ENCODE peak calls at places on chromosomes 16 and 17, in five cellular contexts. One of them, this sample, is unnamed. For H3K4me1, the result is how much of the 10 kb centered on the place peaks cover.

GRCh38 chr17:29571883-29572681 is 3.6 kb downstream of the TP53I13 start:
- DNase-seq in left ventricle myocardium inferior: peak
- DNase-seq in A673: no peak
- DNase-seq in SJSA1: no peak
- DNase-seq in colonic mucosa: peak
- DNase-seq in this sample: no peak

GRCh38 chr16:11064202-11064540 is 119.8 kb downstream of the CLEC16A start:
- DNase-seq in left ventricle myocardium inferior: no peak
- DNase-seq in A673: no peak
- DNase-seq in SJSA1: no peak
- DNase-seq in colonic mucosa: no peak
- DNase-seq in this sample: no peak

GRCh38 chr17:1188812-1189211 is 9.0 kb upstream of the ABR start:
- DNase-seq in left ventricle myocardium inferior: peak
- DNase-seq in A673: no peak
- DNase-seq in SJSA1: no peak
- DNase-seq in colonic mucosa: peak
- DNase-seq in this sample: no peak

GRCh38 chr16:89811321-89811720 is 5.1 kb downstream of the FANCA start:
- DNase-seq in left ventricle myocardium inferior: no peak
- DNase-seq in A673: no peak
- DNase-seq in SJSA1: no peak
- DNase-seq in colonic mucosa: no peak
- DNase-seq in this sample: no peak

GRCh38 chr17:29021251-29021650 is 15.4 kb upstream of the SEZ6 start:
- DNase-seq in left ventricle myocardium inferior: no peak
- DNase-seq in A673: no peak
- DNase-seq in SJSA1: no peak
- DNase-seq in colonic mucosa: no peak
- DNase-seq in this sample: no peak

GRCh38 chr17:48997103-48997826 is at the start of gene IGF2BP1:
- DNase-seq in left ventricle myocardium inferior: no peak
- DNase-seq in A673: peak
- DNase-seq in SJSA1: peak
- DNase-seq in colonic mucosa: no peak
- DNase-seq in this sample: no peak

GRCh38 chr17:63356275-63356905 is 89.7 kb downstream of the CYB561 start:
- DNase-seq in left ventricle myocardium inferior: no peak
- DNase-seq in A673: peak
- DNase-seq in SJSA1: peak
- DNase-seq in colonic mucosa: no peak
- DNase-seq in this sample: peak

GRCh38 chr16:11240636-11241473 is 15.1 kb downstream of the SOCS1 start:
- DNase-seq in left ventricle myocardium inferior: peak
- DNase-seq in A673: no peak
- DNase-seq in SJSA1: no peak
- DNase-seq in colonic mucosa: no peak
- DNase-seq in this sample: no peak

GRCh38 chr17:58043221-58044181 is 36.5 kb upstream of the SRSF1 start:
- DNase-seq in left ventricle myocardium inferior: no peak
- DNase-seq in A673: no peak
- DNase-seq in SJSA1: no peak
- DNase-seq in colonic mucosa: no peak
- DNase-seq in this sample: no peak

GRCh38 chr17:44906987-44907681 is 7.9 kb upstream of the EFTUD2 start:
- DNase-seq in left ventricle myocardium inferior: no peak
- DNase-seq in A673: no peak
- DNase-seq in SJSA1: no peak
- DNase-seq in colonic mucosa: no peak
- DNase-seq in this sample: no peak

GRCh38 chr17:32495347-32496253 is 8.8 kb downstream of the CDK5R1 start:
- DNase-seq in left ventricle myocardium inferior: no peak
- DNase-seq in A673: no peak
- DNase-seq in SJSA1: no peak
- DNase-seq in colonic mucosa: no peak
- DNase-seq in this sample: no peak

GRCh38 chr17:71237903-71238538 is 882.8 kb upstream of the SOX9 start:
- DNase-seq in left ventricle myocardium inferior: no peak
- DNase-seq in A673: peak
- DNase-seq in SJSA1: no peak
- DNase-seq in colonic mucosa: no peak
- DNase-seq in this sample: peak

GRCh38 chr16:83887564-83887963 is 11.4 kb upstream of the MLYCD start:
- DNase-seq in left ventricle myocardium inferior: no peak
- DNase-seq in A673: no peak
- DNase-seq in SJSA1: no peak
- DNase-seq in colonic mucosa: no peak
- DNase-seq in this sample: no peak

GRCh38 chr16:88880226-88881051 is 14.0 kb upstream of the PABPN1L start:
- DNase-seq in left ventricle myocardium inferior: no peak
- DNase-seq in A673: no peak
- DNase-seq in SJSA1: no peak
- DNase-seq in colonic mucosa: no peak
- DNase-seq in this sample: no peak

GRCh38 chr17:5000237-5000639 is 2.5 kb downstream of the KIF1C start:
- DNase-seq in left ventricle myocardium inferior: peak
- DNase-seq in A673: no peak
- DNase-seq in SJSA1: no peak
- DNase-seq in colonic mucosa: peak
- DNase-seq in this sample: no peak

GRCh38 chr16:14307059-14307531 is 236.0 kb downstream of the MRTFB start:
- DNase-seq in left ventricle myocardium inferior: no peak
- DNase-seq in A673: no peak
- DNase-seq in SJSA1: no peak
- DNase-seq in colonic mucosa: no peak
- DNase-seq in this sample: no peak

GRCh38 chr16:10558746-10559641 is 21.4 kb downstream of the EMP2 start:
- DNase-seq in left ventricle myocardium inferior: peak
- DNase-seq in A673: no peak
- DNase-seq in SJSA1: peak
- DNase-seq in colonic mucosa: peak
- DNase-seq in this sample: no peak

GRCh38 chr17:56020369-56020768 is 132.9 kb upstream of the ANKFN1 start:
- DNase-seq in left ventricle myocardium inferior: no peak
- DNase-seq in A673: no peak
- DNase-seq in SJSA1: no peak
- DNase-seq in colonic mucosa: no peak
- DNase-seq in this sample: no peak

GRCh38 chr17:45230787-45231480 is 9.2 kb downstream of the FMNL1 start:
- DNase-seq in left ventricle myocardium inferior: peak
- DNase-seq in A673: no peak
- DNase-seq in SJSA1: no peak
- DNase-seq in colonic mucosa: no peak
- DNase-seq in this sample: no peak

GRCh38 chr16:29107299-29107698 is 122.4 kb downstream of the LAT start:
- DNase-seq in left ventricle myocardium inferior: no peak
- DNase-seq in A673: no peak
- DNase-seq in SJSA1: no peak
- DNase-seq in colonic mucosa: peak
- DNase-seq in this sample: no peak

GRCh38 chr17:56230660-56231059 is 77.4 kb downstream of the ANKFN1 start:
- DNase-seq in left ventricle myocardium inferior: no peak
- DNase-seq in A673: peak
- DNase-seq in SJSA1: peak
- DNase-seq in colonic mucosa: no peak
- DNase-seq in this sample: no peak

GRCh38 chr16:70746708-70747424 is 54.1 kb downstream of the VAC14 start:
- DNase-seq in left ventricle myocardium inferior: peak
- DNase-seq in A673: peak
- DNase-seq in SJSA1: peak
- DNase-seq in colonic mucosa: peak
- DNase-seq in this sample: peak

GRCh38 chr17:81391964-81392908 is 3.0 kb upstream of the BAHCC1 start:
- DNase-seq in left ventricle myocardium inferior: peak
- DNase-seq in A673: no peak
- DNase-seq in SJSA1: no peak
- DNase-seq in colonic mucosa: no peak
- DNase-seq in this sample: no peak

GRCh38 chr17:78130439-78131101 is at the start of gene TMC8:
- DNase-seq in left ventricle myocardium inferior: no peak
- DNase-seq in A673: no peak
- DNase-seq in SJSA1: no peak
- DNase-seq in colonic mucosa: no peak
- DNase-seq in this sample: no peak

GRCh38 chr17:54892360-54892759 is 8.3 kb upstream of the TOM1L1 start:
- DNase-seq in left ventricle myocardium inferior: no peak
- DNase-seq in A673: no peak
- DNase-seq in SJSA1: no peak
- DNase-seq in colonic mucosa: no peak
- DNase-seq in this sample: no peak

GRCh38 chr16:28309811-28310311 is 17.5 kb downstream of the SBK1 start:
- DNase-seq in left ventricle myocardium inferior: peak
- DNase-seq in A673: peak
- DNase-seq in SJSA1: no peak
- DNase-seq in colonic mucosa: no peak
- DNase-seq in this sample: no peak

GRCh38 chr17:40541060-40541872 is 24.0 kb downstream of the CCR7 start:
- DNase-seq in left ventricle myocardium inferior: no peak
- DNase-seq in A673: no peak
- DNase-seq in SJSA1: no peak
- DNase-seq in colonic mucosa: no peak
- DNase-seq in this sample: no peak
- H3K4me1 ChIP-seq in left ventricle myocardium inferior: half or more
- H3K4me1 ChIP-seq in A673: under half
- H3K4me1 ChIP-seq in SJSA1: under half
- H3K4me1 ChIP-seq in colonic mucosa: under half
- H3K4me1 ChIP-seq in this sample: under half

GRCh38 chr16:87369796-87370719 is 13.5 kb downstream of the FBXO31 start:
- DNase-seq in left ventricle myocardium inferior: peak
- DNase-seq in A673: no peak
- DNase-seq in SJSA1: no peak
- DNase-seq in colonic mucosa: no peak
- DNase-seq in this sample: no peak
- H3K4me1 ChIP-seq in left ventricle myocardium inferior: half or more
- H3K4me1 ChIP-seq in A673: under half
- H3K4me1 ChIP-seq in SJSA1: under half
- H3K4me1 ChIP-seq in colonic mucosa: under half
- H3K4me1 ChIP-seq in this sample: under half

GRCh38 chr17:50059256-50059655 is 3.3 kb downstream of the ITGA3 start:
- DNase-seq in left ventricle myocardium inferior: no peak
- DNase-seq in A673: no peak
- DNase-seq in SJSA1: no peak
- DNase-seq in colonic mucosa: no peak
- DNase-seq in this sample: no peak
- H3K4me1 ChIP-seq in left ventricle myocardium inferior: half or more
- H3K4me1 ChIP-seq in A673: under half
- H3K4me1 ChIP-seq in SJSA1: half or more
- H3K4me1 ChIP-seq in colonic mucosa: under half
- H3K4me1 ChIP-seq in this sample: under half

GRCh38 chr16:30355144-30355953 is at the start of gene CD2BP2:
- DNase-seq in left ventricle myocardium inferior: peak
- DNase-seq in A673: peak
- DNase-seq in SJSA1: peak
- DNase-seq in colonic mucosa: peak
- DNase-seq in this sample: peak
- H3K4me1 ChIP-seq in left ventricle myocardium inferior: half or more
- H3K4me1 ChIP-seq in A673: under half
- H3K4me1 ChIP-seq in SJSA1: under half
- H3K4me1 ChIP-seq in colonic mucosa: under half
- H3K4me1 ChIP-seq in this sample: under half

DNA sequence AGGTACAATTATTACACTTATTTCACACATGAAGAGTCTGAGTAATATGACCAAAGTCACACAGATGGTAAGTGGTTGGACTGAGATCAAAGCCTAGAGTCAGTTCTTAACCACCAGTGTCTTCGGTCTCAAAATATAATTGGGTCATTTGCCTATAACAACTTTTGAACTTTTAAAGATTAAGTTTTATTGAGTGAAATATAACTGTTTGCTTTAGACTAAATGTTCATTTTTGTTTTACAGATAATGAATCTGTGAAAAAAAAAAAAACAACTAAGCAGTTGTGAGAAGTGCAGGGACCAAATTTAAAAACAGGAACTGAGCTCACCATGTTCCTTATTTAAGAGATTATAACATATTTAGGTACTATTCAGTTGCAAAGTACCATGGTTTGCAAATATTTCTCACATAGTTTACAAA is 150.1 kb downstream of the ITFG1 start:
- DNase-seq in left ventricle myocardium inferior: no peak
- DNase-seq in A673: no peak
- DNase-seq in SJSA1: no peak
- DNase-seq in colonic mucosa: no peak
- DNase-seq in this sample: no peak
- H3K4me1 ChIP-seq in left ventricle myocardium inferior: under half
- H3K4me1 ChIP-seq in A673: under half
- H3K4me1 ChIP-seq in SJSA1: under half
- H3K4me1 ChIP-seq in colonic mucosa: under half
- H3K4me1 ChIP-seq in this sample: under half

GRCh38 chr17:79789943-79790804 is 6.7 kb downstream of the CBX8 start:
- DNase-seq in left ventricle myocardium inferior: no peak
- DNase-seq in A673: peak
- DNase-seq in SJSA1: peak
- DNase-seq in colonic mucosa: no peak
- DNase-seq in this sample: no peak
- H3K4me1 ChIP-seq in left ventricle myocardium inferior: under half
- H3K4me1 ChIP-seq in A673: half or more
- H3K4me1 ChIP-seq in SJSA1: under half
- H3K4me1 ChIP-seq in colonic mucosa: under half
- H3K4me1 ChIP-seq in this sample: under half

GRCh38 chr17:36675250-36675649 is 73.9 kb downstream of the MRM1 start:
- DNase-seq in left ventricle myocardium inferior: no peak
- DNase-seq in A673: no peak
- DNase-seq in SJSA1: no peak
- DNase-seq in colonic mucosa: no peak
- DNase-seq in this sample: no peak
- H3K4me1 ChIP-seq in left ventricle myocardium inferior: under half
- H3K4me1 ChIP-seq in A673: under half
- H3K4me1 ChIP-seq in SJSA1: under half
- H3K4me1 ChIP-seq in colonic mucosa: under half
- H3K4me1 ChIP-seq in this sample: under half

DNA sequence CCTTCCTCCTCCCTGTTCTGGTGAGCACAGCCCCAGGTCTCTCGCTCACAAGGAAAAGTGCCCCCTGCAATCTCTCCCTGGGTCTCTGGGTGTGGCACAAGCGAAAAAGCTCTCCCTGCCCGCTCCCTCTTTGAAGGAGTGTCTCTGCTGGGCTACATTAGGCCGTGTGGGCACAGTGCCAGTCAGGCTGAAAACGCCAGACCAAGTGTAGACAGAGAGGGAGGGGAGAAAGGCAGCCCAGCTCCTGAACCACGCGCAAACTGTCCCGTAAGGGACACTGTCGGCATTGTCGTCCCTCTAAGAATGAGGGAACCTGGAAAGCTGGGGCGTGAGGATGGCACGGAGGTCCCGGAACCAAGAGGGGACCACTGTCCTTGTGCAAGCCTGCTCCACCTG is 3.9 kb downstream of the SMIM5 start:
- DNase-seq in left ventricle myocardium inferior: peak
- DNase-seq in A673: no peak
- DNase-seq in SJSA1: no peak
- DNase-seq in colonic mucosa: peak
- DNase-seq in this sample: no peak
- H3K4me1 ChIP-seq in left ventricle myocardium inferior: half or more
- H3K4me1 ChIP-seq in A673: under half
- H3K4me1 ChIP-seq in SJSA1: under half
- H3K4me1 ChIP-seq in colonic mucosa: under half
- H3K4me1 ChIP-seq in this sample: under half

GRCh38 chr17:41116292-41116691 is 1.9 kb downstream of the KRTAP4-11 start:
- DNase-seq in left ventricle myocardium inferior: no peak
- DNase-seq in A673: no peak
- DNase-seq in SJSA1: no peak
- DNase-seq in colonic mucosa: no peak
- DNase-seq in this sample: no peak
- H3K4me1 ChIP-seq in left ventricle myocardium inferior: under half
- H3K4me1 ChIP-seq in A673: under half
- H3K4me1 ChIP-seq in SJSA1: under half
- H3K4me1 ChIP-seq in colonic mucosa: under half
- H3K4me1 ChIP-seq in this sample: under half